ENCODE peak calls at places on chromosomes 7 and 10, in eight cellular contexts. One of them, this sample, is unnamed.

GRCh38 chr10:130080461-130080814 is 30.2 kb downstream of the C10orf143 start:
- DNase-seq in hepatocyte: no peak
- DNase-seq in coronary artery: no peak
- DNase-seq in astrocyte of the spinal cord: no peak
- DNase-seq in Peyer's patch: no peak
- DNase-seq in uterus: no peak
- DNase-seq in epithelial cell of proximal tubule: no peak
- DNase-seq in foreskin fibroblast: no peak
- DNase-seq in this sample: no peak

GRCh38 chr10:114680557-114681117 is 22.6 kb upstream of the ABLIM1 start:
- DNase-seq in coronary artery: no peak
- DNase-seq in uterus: no peak
- DNase-seq in foreskin fibroblast: no peak
- DNase-seq in hepatocyte: no peak
- DNase-seq in Peyer's patch: no peak
- DNase-seq in astrocyte of the spinal cord: no peak
- DNase-seq in epithelial cell of proximal tubule: no peak
- DNase-seq in this sample: no peak

GRCh38 chr10:63766766-63767505 is 245.7 kb downstream of the REEP3 start:
- DNase-seq in uterus: no peak
- DNase-seq in foreskin fibroblast: no peak
- DNase-seq in astrocyte of the spinal cord: peak
- DNase-seq in hepatocyte: no peak
- DNase-seq in epithelial cell of proximal tubule: no peak
- DNase-seq in Peyer's patch: no peak
- DNase-seq in coronary artery: no peak
- DNase-seq in this sample: no peak

GRCh38 chr7:69732203-69732602 is 133.9 kb downstream of the AUTS2 start:
- DNase-seq in astrocyte of the spinal cord: peak
- DNase-seq in uterus: no peak
- DNase-seq in Peyer's patch: no peak
- DNase-seq in hepatocyte: peak
- DNase-seq in foreskin fibroblast: no peak
- DNase-seq in coronary artery: no peak
- DNase-seq in epithelial cell of proximal tubule: no peak
- DNase-seq in this sample: no peak

GRCh38 chr7:105614341-105614840 is 33.1 kb upstream of the EFCAB10 start:
- DNase-seq in Peyer's patch: no peak
- DNase-seq in astrocyte of the spinal cord: no peak
- DNase-seq in epithelial cell of proximal tubule: no peak
- DNase-seq in uterus: no peak
- DNase-seq in coronary artery: no peak
- DNase-seq in foreskin fibroblast: no peak
- DNase-seq in hepatocyte: no peak
- DNase-seq in this sample: no peak

GRCh38 chr10:739403-739802 is 49.9 kb upstream of the DIP2C start:
- DNase-seq in Peyer's patch: no peak
- DNase-seq in uterus: no peak
- DNase-seq in coronary artery: no peak
- DNase-seq in epithelial cell of proximal tubule: no peak
- DNase-seq in astrocyte of the spinal cord: no peak
- DNase-seq in foreskin fibroblast: no peak
- DNase-seq in hepatocyte: no peak
- DNase-seq in this sample: no peak

GRCh38 chr10:132383751-132384181 is 13.2 kb upstream of the PWWP2B start:
- DNase-seq in hepatocyte: no peak
- DNase-seq in uterus: no peak
- DNase-seq in coronary artery: no peak
- DNase-seq in Peyer's patch: no peak
- DNase-seq in epithelial cell of proximal tubule: no peak
- DNase-seq in astrocyte of the spinal cord: no peak
- DNase-seq in foreskin fibroblast: no peak
- DNase-seq in this sample: no peak

GRCh38 chr10:23927926-23928325 is 281.0 kb upstream of the KIAA1217 start:
- DNase-seq in foreskin fibroblast: no peak
- DNase-seq in astrocyte of the spinal cord: no peak
- DNase-seq in uterus: no peak
- DNase-seq in hepatocyte: no peak
- DNase-seq in epithelial cell of proximal tubule: no peak
- DNase-seq in coronary artery: no peak
- DNase-seq in Peyer's patch: no peak
- DNase-seq in this sample: no peak

GRCh38 chr7:1125603-1125969 is 34.4 kb downstream of the ZFAND2A start:
- DNase-seq in coronary artery: no peak
- DNase-seq in hepatocyte: no peak
- DNase-seq in epithelial cell of proximal tubule: no peak
- DNase-seq in Peyer's patch: no peak
- DNase-seq in uterus: no peak
- DNase-seq in astrocyte of the spinal cord: no peak
- DNase-seq in foreskin fibroblast: no peak
- DNase-seq in this sample: no peak

GRCh38 chr7:84337386-84337785 is 142.8 kb upstream of the SEMA3A start:
- DNase-seq in Peyer's patch: no peak
- DNase-seq in uterus: no peak
- DNase-seq in coronary artery: no peak
- DNase-seq in epithelial cell of proximal tubule: no peak
- DNase-seq in foreskin fibroblast: peak
- DNase-seq in hepatocyte: no peak
- DNase-seq in astrocyte of the spinal cord: peak
- DNase-seq in this sample: no peak

GRCh38 chr7:42868456-42868855 is 43.4 kb downstream of the C7orf25 start:
- DNase-seq in astrocyte of the spinal cord: no peak
- DNase-seq in Peyer's patch: no peak
- DNase-seq in epithelial cell of proximal tubule: no peak
- DNase-seq in uterus: no peak
- DNase-seq in coronary artery: no peak
- DNase-seq in foreskin fibroblast: no peak
- DNase-seq in hepatocyte: no peak
- DNase-seq in this sample: no peak

GRCh38 chr7:105487559-105488218 is 34.4 kb downstream of the PUS7 start:
- DNase-seq in astrocyte of the spinal cord: peak
- DNase-seq in Peyer's patch: no peak
- DNase-seq in coronary artery: no peak
- DNase-seq in foreskin fibroblast: peak
- DNase-seq in uterus: no peak
- DNase-seq in epithelial cell of proximal tubule: peak
- DNase-seq in hepatocyte: peak
- DNase-seq in this sample: no peak

DNA sequence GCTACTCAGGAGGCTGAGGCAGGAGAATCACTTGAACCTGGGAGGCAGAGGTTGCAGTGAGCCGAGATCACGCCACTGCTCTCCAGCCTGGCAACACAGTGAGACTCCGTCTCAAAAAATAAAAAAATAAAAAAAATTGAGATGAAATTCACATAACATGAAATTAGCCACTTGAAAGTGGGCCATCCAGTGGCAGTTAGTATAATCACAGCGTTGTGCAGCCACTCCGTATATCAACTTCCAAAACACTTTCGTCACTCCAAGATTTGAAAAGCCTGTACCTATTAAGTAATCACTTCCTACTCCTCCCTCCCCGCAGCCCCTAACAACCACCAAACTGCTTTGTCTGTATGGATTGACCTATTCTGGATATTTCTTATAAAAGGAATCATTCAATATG is 20.7 kb upstream of the CACUL1 start:
- DNase-seq in astrocyte of the spinal cord: no peak
- DNase-seq in foreskin fibroblast: no peak
- DNase-seq in coronary artery: no peak
- DNase-seq in uterus: no peak
- DNase-seq in Peyer's patch: no peak
- DNase-seq in hepatocyte: no peak
- DNase-seq in epithelial cell of proximal tubule: no peak
- DNase-seq in this sample: peak
- TF ChIP-seq CTCF in astrocyte of the spinal cord: no peak
- TF ChIP-seq CTCF in foreskin fibroblast: no peak
- TF ChIP-seq CTCF in coronary artery: no peak
- TF ChIP-seq CTCF in uterus: no peak
- TF ChIP-seq CTCF in Peyer's patch: peak
- TF ChIP-seq CTCF in hepatocyte: no peak
- TF ChIP-seq CTCF in epithelial cell of proximal tubule: peak
- TF ChIP-seq CTCF in this sample: no peak

GRCh38 chr7:139362302-139362701 is 2.6 kb downstream of the LUC7L2 start:
- DNase-seq in foreskin fibroblast: no peak
- DNase-seq in Peyer's patch: no peak
- DNase-seq in hepatocyte: no peak
- DNase-seq in astrocyte of the spinal cord: no peak
- DNase-seq in epithelial cell of proximal tubule: no peak
- DNase-seq in coronary artery: no peak
- DNase-seq in uterus: no peak
- DNase-seq in this sample: no peak
- TF ChIP-seq CTCF in foreskin fibroblast: no peak
- TF ChIP-seq CTCF in Peyer's patch: no peak
- TF ChIP-seq CTCF in hepatocyte: no peak
- TF ChIP-seq CTCF in astrocyte of the spinal cord: no peak
- TF ChIP-seq CTCF in epithelial cell of proximal tubule: no peak
- TF ChIP-seq CTCF in coronary artery: no peak
- TF ChIP-seq CTCF in uterus: no peak
- TF ChIP-seq CTCF in this sample: no peak

GRCh38 chr10:30931094-30931493 is 100.6 kb downstream of the ZNF438 start:
- DNase-seq in epithelial cell of proximal tubule: no peak
- DNase-seq in Peyer's patch: no peak
- DNase-seq in coronary artery: no peak
- DNase-seq in astrocyte of the spinal cord: no peak
- DNase-seq in foreskin fibroblast: no peak
- DNase-seq in uterus: no peak
- DNase-seq in hepatocyte: no peak
- DNase-seq in this sample: no peak

GRCh38 chr10:30928742-30929141 is 102.9 kb downstream of the ZNF438 start:
- DNase-seq in epithelial cell of proximal tubule: no peak
- DNase-seq in uterus: no peak
- DNase-seq in Peyer's patch: no peak
- DNase-seq in astrocyte of the spinal cord: no peak
- DNase-seq in hepatocyte: no peak
- DNase-seq in coronary artery: no peak
- DNase-seq in foreskin fibroblast: no peak
- DNase-seq in this sample: no peak

GRCh38 chr10:30935078-30935477 is 96.6 kb downstream of the ZNF438 start:
- DNase-seq in uterus: no peak
- DNase-seq in hepatocyte: no peak
- DNase-seq in astrocyte of the spinal cord: no peak
- DNase-seq in foreskin fibroblast: no peak
- DNase-seq in epithelial cell of proximal tubule: no peak
- DNase-seq in coronary artery: no peak
- DNase-seq in Peyer's patch: no peak
- DNase-seq in this sample: no peak

DNA sequence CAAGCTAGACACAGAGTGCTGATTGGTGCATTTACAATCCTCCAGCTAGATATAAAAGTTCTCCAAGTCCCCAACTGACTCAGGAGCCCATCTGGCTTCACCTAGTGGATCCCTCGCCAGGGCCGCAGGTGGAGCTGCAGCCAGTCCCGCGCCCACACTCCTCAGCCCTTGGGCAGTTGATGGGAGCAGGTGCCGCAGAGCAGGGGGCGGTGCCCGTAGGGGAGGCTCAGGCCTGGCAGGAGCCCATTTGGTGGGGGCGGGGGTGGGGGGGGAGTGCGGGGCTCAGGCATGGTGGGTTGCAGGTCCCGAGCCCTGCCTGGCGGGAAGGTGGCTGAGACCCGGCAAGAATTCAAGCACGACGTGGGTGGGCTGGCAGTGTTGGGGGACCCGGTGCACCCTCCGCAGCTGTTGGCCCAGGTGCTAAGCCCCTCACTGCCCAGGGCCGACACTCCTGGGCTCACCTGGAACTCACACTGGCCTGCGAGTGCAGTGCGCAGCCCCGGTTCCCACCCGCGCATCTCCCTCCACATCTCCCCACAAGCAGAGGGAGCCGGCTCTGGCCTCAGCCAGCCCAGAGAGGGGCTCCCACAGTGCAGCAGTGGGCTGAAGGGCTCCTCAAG is 101.7 kb downstream of the ZNF438 start:
- DNase-seq in astrocyte of the spinal cord: no peak
- DNase-seq in coronary artery: no peak
- DNase-seq in epithelial cell of proximal tubule: no peak
- DNase-seq in uterus: no peak
- DNase-seq in hepatocyte: no peak
- DNase-seq in Peyer's patch: no peak
- DNase-seq in foreskin fibroblast: no peak
- DNase-seq in this sample: no peak
- TF ChIP-seq CTCF in astrocyte of the spinal cord: no peak
- TF ChIP-seq CTCF in coronary artery: no peak
- TF ChIP-seq CTCF in epithelial cell of proximal tubule: no peak
- TF ChIP-seq CTCF in uterus: no peak
- TF ChIP-seq CTCF in hepatocyte: no peak
- TF ChIP-seq CTCF in Peyer's patch: no peak
- TF ChIP-seq CTCF in foreskin fibroblast: no peak
- TF ChIP-seq CTCF in this sample: no peak

GRCh38 chr7:65750511-65751344 is 122.1 kb upstream of the VKORC1L1 start:
- DNase-seq in coronary artery: peak
- DNase-seq in epithelial cell of proximal tubule: peak
- DNase-seq in hepatocyte: peak
- DNase-seq in Peyer's patch: peak
- DNase-seq in uterus: peak
- DNase-seq in astrocyte of the spinal cord: peak
- DNase-seq in foreskin fibroblast: peak
- DNase-seq in this sample: peak
- TF ChIP-seq CTCF in coronary artery: no peak
- TF ChIP-seq CTCF in epithelial cell of proximal tubule: no peak
- TF ChIP-seq CTCF in hepatocyte: no peak
- TF ChIP-seq CTCF in Peyer's patch: peak
- TF ChIP-seq CTCF in uterus: peak
- TF ChIP-seq CTCF in astrocyte of the spinal cord: no peak
- TF ChIP-seq CTCF in foreskin fibroblast: no peak
- TF ChIP-seq CTCF in this sample: no peak

GRCh38 chr10:21496285-21497176 is 29.0 kb downstream of the SKIDA1 start:
- DNase-seq in hepatocyte: peak
- DNase-seq in epithelial cell of proximal tubule: no peak
- DNase-seq in coronary artery: peak
- DNase-seq in Peyer's patch: peak
- DNase-seq in astrocyte of the spinal cord: peak
- DNase-seq in foreskin fibroblast: no peak
- DNase-seq in uterus: peak
- DNase-seq in this sample: no peak
- TF ChIP-seq CTCF in hepatocyte: peak
- TF ChIP-seq CTCF in epithelial cell of proximal tubule: peak
- TF ChIP-seq CTCF in coronary artery: no peak
- TF ChIP-seq CTCF in Peyer's patch: no peak
- TF ChIP-seq CTCF in astrocyte of the spinal cord: peak
- TF ChIP-seq CTCF in foreskin fibroblast: peak
- TF ChIP-seq CTCF in uterus: peak
- TF ChIP-seq CTCF in this sample: peak

GRCh38 chr7:132708501-132708900 is 132.2 kb upstream of the PLXNA4 start:
- DNase-seq in epithelial cell of proximal tubule: no peak
- DNase-seq in coronary artery: no peak
- DNase-seq in astrocyte of the spinal cord: no peak
- DNase-seq in Peyer's patch: no peak
- DNase-seq in foreskin fibroblast: no peak
- DNase-seq in uterus: no peak
- DNase-seq in hepatocyte: no peak
- DNase-seq in this sample: no peak

GRCh38 chr7:132705146-132705545 is 128.9 kb upstream of the PLXNA4 start:
- DNase-seq in hepatocyte: no peak
- DNase-seq in uterus: no peak
- DNase-seq in coronary artery: no peak
- DNase-seq in Peyer's patch: no peak
- DNase-seq in foreskin fibroblast: no peak
- DNase-seq in astrocyte of the spinal cord: no peak
- DNase-seq in epithelial cell of proximal tubule: no peak
- DNase-seq in this sample: no peak

GRCh38 chr7:132703742-132704141 is 127.5 kb upstream of the PLXNA4 start:
- DNase-seq in hepatocyte: no peak
- DNase-seq in astrocyte of the spinal cord: no peak
- DNase-seq in Peyer's patch: no peak
- DNase-seq in uterus: no peak
- DNase-seq in foreskin fibroblast: no peak
- DNase-seq in coronary artery: no peak
- DNase-seq in epithelial cell of proximal tubule: no peak
- DNase-seq in this sample: no peak
- TF ChIP-seq CTCF in hepatocyte: no peak
- TF ChIP-seq CTCF in astrocyte of the spinal cord: no peak
- TF ChIP-seq CTCF in Peyer's patch: no peak
- TF ChIP-seq CTCF in uterus: no peak
- TF ChIP-seq CTCF in foreskin fibroblast: no peak
- TF ChIP-seq CTCF in coronary artery: no peak
- TF ChIP-seq CTCF in epithelial cell of proximal tubule: no peak
- TF ChIP-seq CTCF in this sample: no peak

GRCh38 chr10:88565072-88565471 is 18.0 kb downstream of the RNLS start:
- DNase-seq in uterus: no peak
- DNase-seq in epithelial cell of proximal tubule: no peak
- DNase-seq in coronary artery: no peak
- DNase-seq in foreskin fibroblast: peak
- DNase-seq in astrocyte of the spinal cord: peak
- DNase-seq in Peyer's patch: no peak
- DNase-seq in hepatocyte: peak
- DNase-seq in this sample: no peak
- TF ChIP-seq CTCF in uterus: no peak
- TF ChIP-seq CTCF in epithelial cell of proximal tubule: peak
- TF ChIP-seq CTCF in coronary artery: no peak
- TF ChIP-seq CTCF in foreskin fibroblast: peak
- TF ChIP-seq CTCF in astrocyte of the spinal cord: peak
- TF ChIP-seq CTCF in Peyer's patch: peak
- TF ChIP-seq CTCF in hepatocyte: peak
- TF ChIP-seq CTCF in this sample: peak